ENCODE peak calls at places on chromosomes 1 and 21, in eight cellular contexts. One of them, this sample, is unnamed.

GRCh38 chr21:43953028-43953427 is 59.1 kb upstream of the TRAPPC10 start:
- DNase-seq in cardiac muscle cell: no peak
- DNase-seq in activated B cell treated with CpG ODN at 0.5 μM for 24 hours: no peak
- DNase-seq in NCI-H345: no peak
- DNase-seq in astrocyte of the spinal cord: no peak
- DNase-seq in NCI-H1092: no peak
- DNase-seq in hypothalamus: no peak
- DNase-seq in AG09319: no peak
- DNase-seq in this sample: no peak

GRCh38 chr1:194975913-194976312 is 1632.3 kb downstream of the KCNT2 start:
- DNase-seq in cardiac muscle cell: no peak
- DNase-seq in activated B cell treated with CpG ODN at 0.5 μM for 24 hours: no peak
- DNase-seq in NCI-H345: no peak
- DNase-seq in astrocyte of the spinal cord: peak
- DNase-seq in NCI-H1092: no peak
- DNase-seq in hypothalamus: no peak
- DNase-seq in AG09319: no peak
- DNase-seq in this sample: no peak

GRCh38 chr1:24996983-24997893 is 67.2 kb upstream of the RUNX3 start:
- DNase-seq in cardiac muscle cell: no peak
- DNase-seq in activated B cell treated with CpG ODN at 0.5 μM for 24 hours: no peak
- DNase-seq in NCI-H345: no peak
- DNase-seq in astrocyte of the spinal cord: no peak
- DNase-seq in NCI-H1092: no peak
- DNase-seq in hypothalamus: no peak
- DNase-seq in AG09319: no peak
- DNase-seq in this sample: no peak

GRCh38 chr1:160774886-160775719 is 20.9 kb upstream of the LY9 start:
- DNase-seq in cardiac muscle cell: no peak
- DNase-seq in activated B cell treated with CpG ODN at 0.5 μM for 24 hours: no peak
- DNase-seq in NCI-H345: no peak
- DNase-seq in astrocyte of the spinal cord: no peak
- DNase-seq in NCI-H1092: no peak
- DNase-seq in hypothalamus: no peak
- DNase-seq in AG09319: no peak
- DNase-seq in this sample: no peak

GRCh38 chr21:39971961-39972360 is 104.7 kb downstream of the PCP4 start:
- DNase-seq in cardiac muscle cell: no peak
- DNase-seq in activated B cell treated with CpG ODN at 0.5 μM for 24 hours: no peak
- DNase-seq in NCI-H345: no peak
- DNase-seq in astrocyte of the spinal cord: no peak
- DNase-seq in NCI-H1092: no peak
- DNase-seq in hypothalamus: no peak
- DNase-seq in AG09319: no peak
- DNase-seq in this sample: no peak

GRCh38 chr21:37146320-37147225 is 73.5 kb downstream of the TTC3 start:
- DNase-seq in cardiac muscle cell: peak
- DNase-seq in activated B cell treated with CpG ODN at 0.5 μM for 24 hours: no peak
- DNase-seq in NCI-H345: no peak
- DNase-seq in astrocyte of the spinal cord: no peak
- DNase-seq in NCI-H1092: no peak
- DNase-seq in hypothalamus: no peak
- DNase-seq in AG09319: no peak
- DNase-seq in this sample: peak

GRCh38 chr1:20410555-20410954 is 75.5 kb downstream of the CAMK2N1 start:
- DNase-seq in cardiac muscle cell: no peak
- DNase-seq in activated B cell treated with CpG ODN at 0.5 μM for 24 hours: no peak
- DNase-seq in NCI-H345: no peak
- DNase-seq in astrocyte of the spinal cord: no peak
- DNase-seq in NCI-H1092: no peak
- DNase-seq in hypothalamus: no peak
- DNase-seq in AG09319: no peak
- DNase-seq in this sample: no peak

GRCh38 chr1:1073743-1074587 is at the start of gene RNF223:
- DNase-seq in cardiac muscle cell: no peak
- DNase-seq in activated B cell treated with CpG ODN at 0.5 μM for 24 hours: no peak
- DNase-seq in NCI-H345: peak
- DNase-seq in astrocyte of the spinal cord: no peak
- DNase-seq in NCI-H1092: no peak
- DNase-seq in hypothalamus: no peak
- DNase-seq in AG09319: no peak
- DNase-seq in this sample: no peak

GRCh38 chr1:237181731-237182317 is 139.8 kb downstream of the RYR2 start:
- DNase-seq in cardiac muscle cell: peak
- DNase-seq in activated B cell treated with CpG ODN at 0.5 μM for 24 hours: no peak
- DNase-seq in NCI-H345: no peak
- DNase-seq in astrocyte of the spinal cord: no peak
- DNase-seq in NCI-H1092: no peak
- DNase-seq in hypothalamus: no peak
- DNase-seq in AG09319: no peak
- DNase-seq in this sample: no peak

This sample was measured in GM12865.